ENCODE peak calls at places on chromosomes 12 and 14, in seven cellular contexts. P, K, C, T, Y, H and G are unnamed samples.

GRCh38 chr12:131116437-131117117 is 162.9 kb downstream of the ADGRD1 start:
- DNase-seq in P (no peak), K (peak; percentile 72), C (no peak), T (peak; percentile 32), Y (no peak), H (peak; percentile 52), G (no peak)

GRCh38 chr12:119036878-119037493 is 55.6 kb downstream of the SRRM4 start:
- DNase-seq in P (peak; percentile 18), K (peak; percentile 82), C (no peak), T (peak; percentile 11), Y (no peak), H (no peak), G (peak; percentile 59)

GRCh38 chr14:76918751-76919421 is 92.7 kb downstream of the LRRC74A start:
- DNase-seq in P (peak; percentile 93), K (peak; percentile 75), C (no peak), T (peak; percentile 99), Y (peak; percentile 81), H (peak; percentile 99), G (no peak)

GRCh38 chr14:32698831-32699230 is 239.8 kb upstream of the NPAS3 start:
- DNase-seq in P (no peak), K (no peak), C (no peak), T (peak; percentile 24), Y (no peak), H (peak; percentile 31), G (no peak)

GRCh38 chr14:96576937-96577336 is 74.8 kb downstream of the PAPOLA start:
- DNase-seq in P (no peak), K (no peak), C (no peak), T (no peak), Y (no peak), H (no peak), G (peak; percentile 5)

GRCh38 chr14:51394391-51394790 is 154.3 kb downstream of the TMX1 start:
- DNase-seq in P (no peak), K (no peak), C (no peak), T (no peak), Y (no peak), H (peak; percentile 60), G (no peak)

GRCh38 chr12:6978188-6978986 is 7.7 kb downstream of the EMG1 start:
- DNase-seq in P (no peak), K (no peak), C (no peak), T (no peak), Y (no peak), H (no peak), G (no peak)

GRCh38 chr14:23009483-23009938 is 432 bp downstream of the C14orf93 start:
- DNase-seq in P (no peak), K (no peak), C (no peak), T (no peak), Y (no peak), H (no peak), G (no peak)

GRCh38 chr12:111766608-111767361 is at the start of gene ALDH2:
- DNase-seq in P (peak; percentile 68), K (peak; percentile 96), C (peak; percentile 70), T (peak; percentile 53), Y (peak; percentile 57), H (peak; percentile 47), G (no peak)

GRCh38 chr12:20525064-20525610 is 156.8 kb downstream of the PDE3A start:
- DNase-seq in P (no peak), K (no peak), C (no peak), T (peak; percentile 50), Y (no peak), H (no peak), G (no peak)

GRCh38 chr12:20527396-20528154 is 159.2 kb downstream of the PDE3A start:
- DNase-seq in P (no peak), K (no peak), C (no peak), T (peak; percentile 49), Y (no peak), H (peak; percentile 58), G (no peak)

GRCh38 chr12:20524113-20524512 is 155.8 kb downstream of the PDE3A start:
- DNase-seq in P (no peak), K (peak; percentile 57), C (no peak), T (no peak), Y (no peak), H (no peak), G (no peak)

GRCh38 chr12:20523658-20524057 is 155.3 kb downstream of the PDE3A start:
- DNase-seq in P (no peak), K (no peak), C (no peak), T (peak; percentile 37), Y (no peak), H (peak; percentile 33), G (no peak)

GRCh38 chr12:20528208-20528607 is 159.9 kb downstream of the PDE3A start:
- DNase-seq in P (no peak), K (no peak), C (no peak), T (no peak), Y (no peak), H (no peak), G (no peak)
- TF ChIP-seq CTCF in P (no peak), K (no peak), C (no peak), T (no peak), Y (no peak), H (no peak), G (no peak)

GRCh38 chr12:24595652-24596235 is 353.2 kb downstream of the BCAT1 start:
- DNase-seq in P (no peak), K (peak; percentile 62), C (no peak), T (peak; percentile 8), Y (no peak), H (peak; percentile 11), G (no peak)
- TF ChIP-seq CTCF in P (peak; percentile 4), K (peak; percentile 65), C (peak; percentile 34), T (peak; percentile 41), Y (peak; percentile 82), H (peak; percentile 55), G (no peak)

GRCh38 chr12:50929831-50930230 is 22.5 kb upstream of the HIGD1C start:
- DNase-seq in P (no peak), K (no peak), C (no peak), T (no peak), Y (no peak), H (peak; percentile 7), G (no peak)
- TF ChIP-seq CTCF in P (no peak), K (no peak), C (no peak), T (no peak), Y (no peak), H (no peak), G (no peak)

GRCh38 chr12:52771088-52771487 is 6.1 kb downstream of the KRT76 start:
- DNase-seq in P (no peak), K (no peak), C (no peak), T (no peak), Y (no peak), H (no peak), G (no peak)

GRCh38 chr12:52772188-52772587 is 5.0 kb downstream of the KRT76 start:
- DNase-seq in P (no peak), K (no peak), C (no peak), T (no peak), Y (no peak), H (no peak), G (no peak)

GRCh38 chr12:52769946-52770345 is 7.2 kb downstream of the KRT76 start:
- DNase-seq in P (no peak), K (no peak), C (no peak), T (no peak), Y (no peak), H (no peak), G (no peak)

GRCh38 chr12:52774629-52775250 is 2.4 kb downstream of the KRT76 start:
- DNase-seq in P (no peak), K (no peak), C (no peak), T (no peak), Y (no peak), H (no peak), G (no peak)

DNA sequence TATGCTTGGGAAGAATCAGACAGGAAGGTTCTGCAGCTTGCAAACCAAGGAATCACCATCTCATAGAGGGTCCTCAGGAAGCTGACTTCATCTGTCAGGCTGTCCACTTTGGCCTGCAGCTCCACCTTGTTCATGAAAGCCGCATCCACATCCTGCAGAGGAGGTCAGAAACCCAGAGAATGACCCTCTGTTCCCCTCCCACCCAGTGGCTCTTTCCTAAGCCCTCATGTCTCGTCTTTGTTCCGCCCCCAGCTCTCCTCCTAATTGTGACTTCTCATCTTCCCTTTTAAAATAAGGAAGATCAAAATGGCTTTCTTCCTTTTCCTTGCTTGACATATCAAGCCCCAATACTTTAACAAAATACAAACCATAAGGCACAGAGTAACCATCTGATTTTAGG is 4.4 kb downstream of the KRT76 start:
- DNase-seq in P (no peak), K (no peak), C (no peak), T (no peak), Y (no peak), H (no peak), G (no peak)
- TF ChIP-seq CTCF in P (no peak), K (no peak), C (no peak), T (no peak), Y (no peak), H (no peak), G (no peak)

DNA sequence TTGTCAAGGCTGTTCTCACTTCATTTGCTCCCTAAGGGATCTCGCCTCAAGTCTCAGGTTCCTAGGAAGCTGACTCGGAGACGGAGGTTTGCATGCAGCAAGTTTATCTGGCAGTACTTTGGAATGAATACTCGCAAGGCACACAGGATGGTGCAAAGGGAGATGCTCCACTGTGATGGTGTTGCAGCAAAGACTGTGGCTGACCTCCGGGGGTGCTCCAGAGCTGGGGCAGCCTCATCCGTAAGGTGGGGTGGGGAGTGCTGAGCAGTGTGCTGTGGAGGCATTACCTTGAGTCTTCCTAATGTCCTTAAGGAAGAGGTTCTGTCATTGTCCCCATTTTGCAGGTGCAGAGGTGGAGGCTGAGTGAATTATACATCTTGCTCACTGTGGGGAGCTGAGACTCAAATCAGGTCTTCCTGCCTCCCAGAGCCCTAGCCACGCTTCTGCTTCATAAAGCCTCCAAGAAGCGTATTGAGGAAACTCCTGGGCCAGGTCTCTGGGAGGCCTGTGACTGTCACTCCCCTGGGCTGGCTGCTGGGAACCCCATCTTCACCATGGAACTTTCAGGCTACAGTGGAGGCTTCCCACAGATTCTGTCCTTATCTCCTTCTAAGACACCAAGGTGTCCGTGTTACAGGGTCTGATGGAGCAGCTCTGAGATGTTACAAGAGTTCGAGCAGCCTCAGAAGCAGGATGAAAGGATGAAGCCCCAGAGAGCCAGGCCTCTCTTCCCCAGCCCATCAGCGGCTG is 39.5 kb downstream of the GALNT16 start:
- DNase-seq in P (no peak), K (peak; percentile 71), C (no peak), T (no peak), Y (no peak), H (no peak), G (no peak)
- TF ChIP-seq CTCF in P (no peak), K (peak; percentile 53), C (peak; percentile 19), T (peak; percentile 18), Y (no peak), H (peak; percentile 42), G (peak; percentile 5)

GRCh38 chr14:93716410-93717221 is 71.7 kb downstream of the PRIMA1 start:
- DNase-seq in P (no peak), K (no peak), C (no peak), T (no peak), Y (no peak), H (no peak), G (no peak)
- TF ChIP-seq CTCF in P (no peak), K (no peak), C (no peak), T (no peak), Y (no peak), H (no peak), G (no peak)